ENCODE peak calls at places on chromosome 11, in seven cellular contexts. One of them, this sample, is unnamed.

GRCh38 chr11:109695696-109696095 is 273.7 kb downstream of the C11orf87 start:
- DNase-seq in CD4-positive, CD25-positive, alpha-beta regulatory T cell: no peak
- DNase-seq in NCI-H2171 treated with DMSO at 0.1 percent for 48 hours: no peak
- DNase-seq in activated CD4-positive, CD25-positive, alpha-beta regulatory T cell: no peak
- DNase-seq in CMK: no peak
- DNase-seq in left cardiac atrium: no peak
- DNase-seq in retinal pigment epithelial cell: no peak
- DNase-seq in this sample: no peak

GRCh38 chr11:57203359-57203758 is 21.6 kb downstream of the LRRC55 start:
- DNase-seq in CD4-positive, CD25-positive, alpha-beta regulatory T cell: no peak
- DNase-seq in NCI-H2171 treated with DMSO at 0.1 percent for 48 hours: no peak
- DNase-seq in activated CD4-positive, CD25-positive, alpha-beta regulatory T cell: no peak
- DNase-seq in CMK: no peak
- DNase-seq in left cardiac atrium: peak
- DNase-seq in retinal pigment epithelial cell: no peak
- DNase-seq in this sample: no peak

GRCh38 chr11:60718524-60719316 is 5.8 kb upstream of the MS4A18 start:
- DNase-seq in CD4-positive, CD25-positive, alpha-beta regulatory T cell: no peak
- DNase-seq in NCI-H2171 treated with DMSO at 0.1 percent for 48 hours: no peak
- DNase-seq in activated CD4-positive, CD25-positive, alpha-beta regulatory T cell: no peak
- DNase-seq in CMK: no peak
- DNase-seq in left cardiac atrium: no peak
- DNase-seq in retinal pigment epithelial cell: no peak
- DNase-seq in this sample: no peak

GRCh38 chr11:70826950-70827349 is 425.4 kb downstream of the SHANK2 start:
- DNase-seq in CD4-positive, CD25-positive, alpha-beta regulatory T cell: no peak
- DNase-seq in NCI-H2171 treated with DMSO at 0.1 percent for 48 hours: peak
- DNase-seq in activated CD4-positive, CD25-positive, alpha-beta regulatory T cell: no peak
- DNase-seq in CMK: no peak
- DNase-seq in left cardiac atrium: no peak
- DNase-seq in retinal pigment epithelial cell: no peak
- DNase-seq in this sample: no peak

GRCh38 chr11:69899957-69900821 is 81.0 kb upstream of the FGF3 start:
- DNase-seq in CD4-positive, CD25-positive, alpha-beta regulatory T cell: no peak
- DNase-seq in NCI-H2171 treated with DMSO at 0.1 percent for 48 hours: no peak
- DNase-seq in activated CD4-positive, CD25-positive, alpha-beta regulatory T cell: no peak
- DNase-seq in CMK: no peak
- DNase-seq in left cardiac atrium: peak
- DNase-seq in retinal pigment epithelial cell: no peak
- DNase-seq in this sample: no peak

GRCh38 chr11:129972596-129972995 is 30.0 kb downstream of the PRDM10 start:
- DNase-seq in CD4-positive, CD25-positive, alpha-beta regulatory T cell: no peak
- DNase-seq in NCI-H2171 treated with DMSO at 0.1 percent for 48 hours: no peak
- DNase-seq in activated CD4-positive, CD25-positive, alpha-beta regulatory T cell: no peak
- DNase-seq in CMK: no peak
- DNase-seq in left cardiac atrium: no peak
- DNase-seq in retinal pigment epithelial cell: no peak
- DNase-seq in this sample: no peak

GRCh38 chr11:68146704-68147474 is 25.7 kb upstream of the CHKA start:
- DNase-seq in CD4-positive, CD25-positive, alpha-beta regulatory T cell: no peak
- DNase-seq in NCI-H2171 treated with DMSO at 0.1 percent for 48 hours: no peak
- DNase-seq in activated CD4-positive, CD25-positive, alpha-beta regulatory T cell: no peak
- DNase-seq in CMK: peak
- DNase-seq in left cardiac atrium: peak
- DNase-seq in retinal pigment epithelial cell: no peak
- DNase-seq in this sample: no peak

GRCh38 chr11:87421422-87421821 is 383.7 kb downstream of the TMEM135 start:
- DNase-seq in CD4-positive, CD25-positive, alpha-beta regulatory T cell: peak
- DNase-seq in NCI-H2171 treated with DMSO at 0.1 percent for 48 hours: peak
- DNase-seq in activated CD4-positive, CD25-positive, alpha-beta regulatory T cell: no peak
- DNase-seq in CMK: peak
- DNase-seq in left cardiac atrium: no peak
- DNase-seq in retinal pigment epithelial cell: peak
- DNase-seq in this sample: peak

GRCh38 chr11:29005401-29005980 is 897.3 kb downstream of the METTL15 start:
- DNase-seq in CD4-positive, CD25-positive, alpha-beta regulatory T cell: no peak
- DNase-seq in NCI-H2171 treated with DMSO at 0.1 percent for 48 hours: no peak
- DNase-seq in activated CD4-positive, CD25-positive, alpha-beta regulatory T cell: no peak
- DNase-seq in CMK: no peak
- DNase-seq in left cardiac atrium: no peak
- DNase-seq in retinal pigment epithelial cell: no peak
- DNase-seq in this sample: no peak

GRCh38 chr11:119015054-119015611 is 3.0 kb downstream of the RPS25 start:
- DNase-seq in CD4-positive, CD25-positive, alpha-beta regulatory T cell: no peak
- DNase-seq in NCI-H2171 treated with DMSO at 0.1 percent for 48 hours: no peak
- DNase-seq in activated CD4-positive, CD25-positive, alpha-beta regulatory T cell: no peak
- DNase-seq in CMK: no peak
- DNase-seq in left cardiac atrium: no peak
- DNase-seq in retinal pigment epithelial cell: no peak
- DNase-seq in this sample: no peak

GRCh38 chr11:83219095-83219494 is 25.6 kb downstream of the ANKRD42 start:
- DNase-seq in CD4-positive, CD25-positive, alpha-beta regulatory T cell: no peak
- DNase-seq in NCI-H2171 treated with DMSO at 0.1 percent for 48 hours: no peak
- DNase-seq in activated CD4-positive, CD25-positive, alpha-beta regulatory T cell: no peak
- DNase-seq in CMK: no peak
- DNase-seq in left cardiac atrium: no peak
- DNase-seq in retinal pigment epithelial cell: no peak
- DNase-seq in this sample: no peak

GRCh38 chr11:78109011-78109685 is 29.5 kb upstream of the NDUFC2 start:
- DNase-seq in CD4-positive, CD25-positive, alpha-beta regulatory T cell: no peak
- DNase-seq in NCI-H2171 treated with DMSO at 0.1 percent for 48 hours: peak
- DNase-seq in activated CD4-positive, CD25-positive, alpha-beta regulatory T cell: no peak
- DNase-seq in CMK: no peak
- DNase-seq in left cardiac atrium: no peak
- DNase-seq in retinal pigment epithelial cell: no peak
- DNase-seq in this sample: no peak

GRCh38 chr11:12963051-12963450 is 46.1 kb upstream of the RASSF10 start:
- DNase-seq in CD4-positive, CD25-positive, alpha-beta regulatory T cell: no peak
- DNase-seq in NCI-H2171 treated with DMSO at 0.1 percent for 48 hours: no peak
- DNase-seq in activated CD4-positive, CD25-positive, alpha-beta regulatory T cell: no peak
- DNase-seq in CMK: no peak
- DNase-seq in left cardiac atrium: no peak
- DNase-seq in retinal pigment epithelial cell: no peak
- DNase-seq in this sample: no peak

GRCh38 chr11:66069715-66070603 is at the start of gene PACS1:
- DNase-seq in CD4-positive, CD25-positive, alpha-beta regulatory T cell: peak
- DNase-seq in NCI-H2171 treated with DMSO at 0.1 percent for 48 hours: peak
- DNase-seq in activated CD4-positive, CD25-positive, alpha-beta regulatory T cell: peak
- DNase-seq in CMK: peak
- DNase-seq in left cardiac atrium: peak
- DNase-seq in retinal pigment epithelial cell: no peak
- DNase-seq in this sample: peak

GRCh38 chr11:119369035-119369925 is 12.2 kb downstream of the USP2 start:
- DNase-seq in CD4-positive, CD25-positive, alpha-beta regulatory T cell: no peak
- DNase-seq in NCI-H2171 treated with DMSO at 0.1 percent for 48 hours: peak
- DNase-seq in activated CD4-positive, CD25-positive, alpha-beta regulatory T cell: no peak
- DNase-seq in CMK: no peak
- DNase-seq in left cardiac atrium: no peak
- DNase-seq in retinal pigment epithelial cell: no peak
- DNase-seq in this sample: no peak

GRCh38 chr11:69810289-69811118 is 8.7 kb downstream of the FGF3 start:
- DNase-seq in CD4-positive, CD25-positive, alpha-beta regulatory T cell: no peak
- DNase-seq in NCI-H2171 treated with DMSO at 0.1 percent for 48 hours: no peak
- DNase-seq in activated CD4-positive, CD25-positive, alpha-beta regulatory T cell: no peak
- DNase-seq in CMK: no peak
- DNase-seq in left cardiac atrium: no peak
- DNase-seq in retinal pigment epithelial cell: no peak
- DNase-seq in this sample: no peak

GRCh38 chr11:126890561-126890960 is 110.0 kb downstream of the KIRREL3 start:
- DNase-seq in CD4-positive, CD25-positive, alpha-beta regulatory T cell: no peak
- DNase-seq in NCI-H2171 treated with DMSO at 0.1 percent for 48 hours: no peak
- DNase-seq in activated CD4-positive, CD25-positive, alpha-beta regulatory T cell: no peak
- DNase-seq in CMK: no peak
- DNase-seq in left cardiac atrium: no peak
- DNase-seq in retinal pigment epithelial cell: no peak
- DNase-seq in this sample: no peak

GRCh38 chr11:108559904-108560303 is 33.7 kb downstream of the EXPH5 start:
- DNase-seq in CD4-positive, CD25-positive, alpha-beta regulatory T cell: no peak
- DNase-seq in NCI-H2171 treated with DMSO at 0.1 percent for 48 hours: no peak
- DNase-seq in activated CD4-positive, CD25-positive, alpha-beta regulatory T cell: no peak
- DNase-seq in CMK: no peak
- DNase-seq in left cardiac atrium: no peak
- DNase-seq in retinal pigment epithelial cell: no peak
- DNase-seq in this sample: no peak

GRCh38 chr11:123233280-123233977 is 38.4 kb upstream of the CLMP start:
- DNase-seq in CD4-positive, CD25-positive, alpha-beta regulatory T cell: peak
- DNase-seq in NCI-H2171 treated with DMSO at 0.1 percent for 48 hours: peak
- DNase-seq in activated CD4-positive, CD25-positive, alpha-beta regulatory T cell: no peak
- DNase-seq in CMK: no peak
- DNase-seq in left cardiac atrium: no peak
- DNase-seq in retinal pigment epithelial cell: no peak
- DNase-seq in this sample: peak

GRCh38 chr11:122344281-122344680 is 228.3 kb upstream of the BLID start:
- DNase-seq in CD4-positive, CD25-positive, alpha-beta regulatory T cell: no peak
- DNase-seq in NCI-H2171 treated with DMSO at 0.1 percent for 48 hours: no peak
- DNase-seq in activated CD4-positive, CD25-positive, alpha-beta regulatory T cell: no peak
- DNase-seq in CMK: no peak
- DNase-seq in left cardiac atrium: no peak
- DNase-seq in retinal pigment epithelial cell: no peak
- DNase-seq in this sample: no peak

GRCh38 chr11:67278939-67279588 is 10.0 kb upstream of the ANKRD13D start:
- DNase-seq in CD4-positive, CD25-positive, alpha-beta regulatory T cell: no peak
- DNase-seq in NCI-H2171 treated with DMSO at 0.1 percent for 48 hours: no peak
- DNase-seq in activated CD4-positive, CD25-positive, alpha-beta regulatory T cell: no peak
- DNase-seq in CMK: no peak
- DNase-seq in left cardiac atrium: peak
- DNase-seq in retinal pigment epithelial cell: no peak
- DNase-seq in this sample: no peak

GRCh38 chr11:77634724-77635123 is 2.9 kb downstream of the CLNS1A start:
- DNase-seq in CD4-positive, CD25-positive, alpha-beta regulatory T cell: no peak
- DNase-seq in NCI-H2171 treated with DMSO at 0.1 percent for 48 hours: no peak
- DNase-seq in activated CD4-positive, CD25-positive, alpha-beta regulatory T cell: no peak
- DNase-seq in CMK: peak
- DNase-seq in left cardiac atrium: no peak
- DNase-seq in retinal pigment epithelial cell: no peak
- DNase-seq in this sample: no peak

GRCh38 chr11:65298655-65299179 is 15.9 kb upstream of the CDC42EP2 start:
- DNase-seq in CD4-positive, CD25-positive, alpha-beta regulatory T cell: no peak
- DNase-seq in NCI-H2171 treated with DMSO at 0.1 percent for 48 hours: no peak
- DNase-seq in activated CD4-positive, CD25-positive, alpha-beta regulatory T cell: no peak
- DNase-seq in CMK: no peak
- DNase-seq in left cardiac atrium: peak
- DNase-seq in retinal pigment epithelial cell: no peak
- DNase-seq in this sample: no peak

GRCh38 chr11:61056566-61056965 is 45.7 kb upstream of the CD5 start:
- DNase-seq in CD4-positive, CD25-positive, alpha-beta regulatory T cell: no peak
- DNase-seq in NCI-H2171 treated with DMSO at 0.1 percent for 48 hours: no peak
- DNase-seq in activated CD4-positive, CD25-positive, alpha-beta regulatory T cell: no peak
- DNase-seq in CMK: no peak
- DNase-seq in left cardiac atrium: no peak
- DNase-seq in retinal pigment epithelial cell: no peak
- DNase-seq in this sample: no peak

GRCh38 chr11:65506770-65507485 is 8.1 kb downstream of the MALAT1 start:
- DNase-seq in CD4-positive, CD25-positive, alpha-beta regulatory T cell: peak
- DNase-seq in NCI-H2171 treated with DMSO at 0.1 percent for 48 hours: peak
- DNase-seq in activated CD4-positive, CD25-positive, alpha-beta regulatory T cell: no peak
- DNase-seq in CMK: peak
- DNase-seq in left cardiac atrium: peak
- DNase-seq in retinal pigment epithelial cell: no peak
- DNase-seq in this sample: no peak

GRCh38 chr11:82261367-82261766 is 472.3 kb downstream of the FAM181B start:
- DNase-seq in CD4-positive, CD25-positive, alpha-beta regulatory T cell: no peak
- DNase-seq in NCI-H2171 treated with DMSO at 0.1 percent for 48 hours: no peak
- DNase-seq in activated CD4-positive, CD25-positive, alpha-beta regulatory T cell: no peak
- DNase-seq in CMK: no peak
- DNase-seq in left cardiac atrium: no peak
- DNase-seq in retinal pigment epithelial cell: no peak
- DNase-seq in this sample: no peak

GRCh38 chr11:121421149-121421906 is 30.8 kb upstream of the SORL1 start:
- DNase-seq in CD4-positive, CD25-positive, alpha-beta regulatory T cell: no peak
- DNase-seq in NCI-H2171 treated with DMSO at 0.1 percent for 48 hours: no peak
- DNase-seq in activated CD4-positive, CD25-positive, alpha-beta regulatory T cell: no peak
- DNase-seq in CMK: no peak
- DNase-seq in left cardiac atrium: no peak
- DNase-seq in retinal pigment epithelial cell: no peak
- DNase-seq in this sample: no peak

GRCh38 chr11:78715639-78716311 is 141.1 kb upstream of the NARS2 start:
- DNase-seq in CD4-positive, CD25-positive, alpha-beta regulatory T cell: peak
- DNase-seq in NCI-H2171 treated with DMSO at 0.1 percent for 48 hours: peak
- DNase-seq in activated CD4-positive, CD25-positive, alpha-beta regulatory T cell: no peak
- DNase-seq in CMK: peak
- DNase-seq in left cardiac atrium: no peak
- DNase-seq in retinal pigment epithelial cell: peak
- DNase-seq in this sample: peak

GRCh38 chr11:1754376-1755150 is 4.2 kb upstream of the IFITM10 start:
- DNase-seq in CD4-positive, CD25-positive, alpha-beta regulatory T cell: no peak
- DNase-seq in NCI-H2171 treated with DMSO at 0.1 percent for 48 hours: no peak
- DNase-seq in activated CD4-positive, CD25-positive, alpha-beta regulatory T cell: no peak
- DNase-seq in CMK: no peak
- DNase-seq in left cardiac atrium: peak
- DNase-seq in retinal pigment epithelial cell: no peak
- DNase-seq in this sample: no peak

GRCh38 chr11:35305670-35306382 is 113.5 kb downstream of the SLC1A2 start:
- DNase-seq in CD4-positive, CD25-positive, alpha-beta regulatory T cell: peak
- DNase-seq in NCI-H2171 treated with DMSO at 0.1 percent for 48 hours: peak
- DNase-seq in activated CD4-positive, CD25-positive, alpha-beta regulatory T cell: no peak
- DNase-seq in CMK: peak
- DNase-seq in left cardiac atrium: no peak
- DNase-seq in retinal pigment epithelial cell: no peak
- DNase-seq in this sample: peak

This sample was measured in GM18507.